ENCODE peak calls at places on chromosome 6, in ten cellular contexts. U is HT1080; C is HT-29; G is HFF-Myc; B is GM12892; Q is lower lobe of right lung; L is colonic mucosa; F is stimulated activated naive CD4-positive, alpha-beta T cell; X is mucosa of descending colon; E is esophagus squamous epithelium. I is an unnamed sample.

GRCh38 chr6:53828215-53828614 is 33.4 kb downstream of the LRRC1 start:
- DNase-seq in X (no peak), B (no peak), F (no peak), E (no peak), L (peak), Q (no peak), C (no peak), U (no peak), G (no peak), I (no peak)

GRCh38 chr6:158854214-158855101 is 35.3 kb upstream of the EZR start:
- DNase-seq in U (peak), B (no peak), L (no peak), C (peak), X (no peak), Q (no peak), F (no peak), E (no peak), G (no peak), I (no peak)

GRCh38 chr6:82068721-82069120 is 178.8 kb downstream of the IBTK start:
- DNase-seq in Q (no peak), G (no peak), C (no peak), L (no peak), F (no peak), E (no peak), X (no peak), B (no peak), U (no peak), I (no peak)

GRCh38 chr6:146955570-146955969 is 248.6 kb upstream of the STXBP5 start:
- DNase-seq in G (no peak), Q (no peak), L (no peak), E (no peak), F (no peak), B (no peak), X (no peak), C (no peak), U (no peak), I (no peak)

GRCh38 chr6:27020553-27020880 is 227.0 kb upstream of the PRSS16 start:
- DNase-seq in C (no peak), B (no peak), X (no peak), U (no peak), L (no peak), G (no peak), F (no peak), E (no peak), Q (no peak), I (no peak)

GRCh38 chr6:137361701-137362100 is 132.5 kb downstream of the OLIG3 start:
- DNase-seq in U (no peak), L (no peak), E (no peak), B (no peak), F (no peak), Q (no peak), G (no peak), C (no peak), X (no peak), I (no peak)

GRCh38 chr6:161543910-161544309 is 270.0 kb upstream of the AGPAT4 start:
- DNase-seq in Q (no peak), L (no peak), C (no peak), B (no peak), E (no peak), F (no peak), U (no peak), X (no peak), G (no peak), I (no peak)

GRCh38 chr6:42774201-42774600 is 7.7 kb upstream of the BICRAL start:
- DNase-seq in Q (no peak), F (no peak), G (no peak), X (no peak), B (no peak), C (no peak), U (no peak), L (no peak), E (no peak), I (no peak)

GRCh38 chr6:127192911-127193503 is 73.7 kb upstream of the RNF146 start:
- DNase-seq in B (no peak), U (no peak), G (no peak), F (no peak), C (no peak), L (no peak), X (no peak), Q (no peak), E (no peak), I (no peak)

GRCh38 chr6:132511159-132511835 is 1.6 kb downstream of the STX7 start:
- DNase-seq in X (no peak), B (no peak), E (no peak), Q (no peak), C (peak), G (no peak), F (no peak), U (no peak), L (peak), I (peak)

GRCh38 chr6:37134622-37135191 is 35.2 kb upstream of the PIM1 start:
- DNase-seq in U (peak), B (no peak), X (peak), L (peak), E (no peak), Q (no peak), G (peak), C (peak), F (no peak), I (no peak)

GRCh38 chr6:11575408-11576033 is 38.0 kb downstream of the TMEM170B start:
- DNase-seq in L (peak), F (peak), G (peak), E (no peak), X (peak), C (peak), Q (no peak), U (peak), B (no peak), I (peak)

GRCh38 chr6:26312096-26312463 is 52.9 kb upstream of the BTN3A2 start:
- DNase-seq in U (no peak), C (no peak), Q (no peak), F (no peak), L (no peak), G (no peak), B (no peak), E (no peak), X (no peak), I (no peak)

GRCh38 chr6:20286968-20287565 is 74.8 kb upstream of the MBOAT1 start:
- DNase-seq in U (no peak), X (no peak), Q (no peak), C (no peak), B (no peak), L (no peak), F (no peak), E (no peak), G (no peak), I (no peak)

GRCh38 chr6:1765160-1765900 is 155.6 kb downstream of the FOXC1 start:
- DNase-seq in E (no peak), Q (no peak), C (no peak), L (no peak), B (no peak), X (no peak), G (no peak), F (no peak), U (no peak), I (no peak)

GRCh38 chr6:105991561-105992314 is 94.4 kb upstream of the PRDM1 start:
- DNase-seq in Q (peak), E (no peak), B (no peak), F (peak), X (peak), L (peak), G (no peak), U (no peak), C (peak), I (no peak)

GRCh38 chr6:28960846-28961500 is 37.2 kb upstream of the TRIM27 start:
- DNase-seq in F (no peak), G (no peak), L (no peak), B (no peak), E (no peak), C (peak), U (no peak), X (no peak), Q (no peak), I (no peak)

GRCh38 chr6:169343886-169344525 is 90.4 kb upstream of the THBS2 start:
- DNase-seq in C (no peak), Q (no peak), L (no peak), G (no peak), B (no peak), F (no peak), E (no peak), U (no peak), X (no peak), I (no peak)

GRCh38 chr6:16494781-16495180 is 256.4 kb downstream of the GMPR start:
- DNase-seq in F (no peak), G (no peak), B (no peak), C (no peak), E (no peak), Q (no peak), U (peak), L (no peak), X (no peak), I (no peak)

GRCh38 chr6:46242921-46243320 is 72.1 kb upstream of the ENPP5 start:
- DNase-seq in X (no peak), Q (no peak), L (no peak), C (no peak), G (no peak), E (no peak), U (no peak), F (no peak), B (no peak), I (no peak)

GRCh38 chr6:13613029-13613594 is 2.0 kb upstream of the NOL7 start:
- DNase-seq in B (no peak), C (no peak), Q (no peak), E (no peak), L (no peak), G (no peak), F (no peak), U (no peak), X (no peak), I (no peak)

GRCh38 chr6:135128268-135128914 is 52.7 kb upstream of the MYB start:
- DNase-seq in U (no peak), X (no peak), E (no peak), C (no peak), L (no peak), G (no peak), F (peak), B (no peak), Q (no peak), I (no peak)

GRCh38 chr6:86192123-86192522 is 549.4 kb upstream of the SYNCRIP start:
- DNase-seq in C (peak), Q (no peak), G (no peak), E (no peak), U (peak), X (no peak), B (no peak), L (no peak), F (no peak), I (peak)

I was measured in pancreas.